ENCODE peak calls at places on chromosome 12, in seven cellular contexts. I is CD4-positive, CD25-positive, alpha-beta regulatory T cell; G is transverse colon; T is mesenchymal stem cell; J is epithelial cell of esophagus; Y is fibroblast of mammary gland; D is thoracic aorta. X is an unnamed sample.
A peak's percentile ranks its signal among the peaks of the same experiment; 100 is the strongest.

GRCh38 chr12:113822986-113823385 is 143.1 kb downstream of the RBM19 start:
- DNase-seq in I (no peak), G (no peak), T (no peak), J (no peak), Y (no peak), D (no peak), X (no peak)

GRCh38 chr12:57518920-57519757 is 1.2 kb downstream of the DDIT3 start:
- DNase-seq in I (peak; percentile 19), G (peak; percentile 23), T (peak; percentile 43), J (peak; percentile 39), Y (peak; percentile 62), D (no peak), X (peak; percentile 62)

GRCh38 chr12:3897400-3897910 is 24.3 kb upstream of the PARP11 start:
- DNase-seq in I (peak; percentile 67), G (no peak), T (no peak), J (no peak), Y (no peak), D (no peak), X (no peak)

GRCh38 chr12:590206-590750 is 73.0 kb downstream of the NINJ2 start:
- DNase-seq in I (no peak), G (no peak), T (no peak), J (no peak), Y (no peak), D (no peak), X (no peak)

GRCh38 chr12:20808521-20808920 is 2.0 kb upstream of the SLCO1B3 start:
- DNase-seq in I (no peak), G (no peak), T (no peak), J (no peak), Y (no peak), D (no peak), X (no peak)

GRCh38 chr12:49357099-49357678 is 10.1 kb upstream of the SPATS2 start:
- DNase-seq in I (peak; percentile 43), G (no peak), T (peak; percentile 60), J (peak; percentile 61), Y (peak; percentile 80), D (no peak), X (peak; percentile 76)

GRCh38 chr12:49008943-49009342 is 9.6 kb downstream of the PRKAG1 start:
- DNase-seq in I (no peak), G (no peak), T (no peak), J (no peak), Y (no peak), D (no peak), X (no peak)

GRCh38 chr12:78584695-78585094 is 279.9 kb upstream of the SYT1 start:
- DNase-seq in I (no peak), G (no peak), T (peak; percentile 43), J (peak; percentile 29), Y (peak; percentile 45), D (no peak), X (peak; percentile 35)

GRCh38 chr12:34298176-34298970 is 276.1 kb downstream of the ALG10 start:
- DNase-seq in I (no peak), G (no peak), T (no peak), J (no peak), Y (no peak), D (no peak), X (no peak)

GRCh38 chr12:6285532-6286306 is 24.8 kb upstream of the PLEKHG6 start:
- DNase-seq in I (no peak), G (no peak), T (peak; percentile 17), J (peak; percentile 77), Y (peak; percentile 68), D (no peak), X (peak; percentile 43)

GRCh38 chr12:25245491-25245890 is 5.2 kb downstream of the KRAS start:
- DNase-seq in I (no peak), G (no peak), T (no peak), J (no peak), Y (no peak), D (no peak), X (no peak)
- H3K4me3 ChIP-seq in I (no peak overlapping the region), G (no peak overlapping the region), T (no peak overlapping the region), J (no peak overlapping the region), Y (no peak overlapping the region), D (no peak overlapping the region), X (no peak overlapping the region)

DNA sequence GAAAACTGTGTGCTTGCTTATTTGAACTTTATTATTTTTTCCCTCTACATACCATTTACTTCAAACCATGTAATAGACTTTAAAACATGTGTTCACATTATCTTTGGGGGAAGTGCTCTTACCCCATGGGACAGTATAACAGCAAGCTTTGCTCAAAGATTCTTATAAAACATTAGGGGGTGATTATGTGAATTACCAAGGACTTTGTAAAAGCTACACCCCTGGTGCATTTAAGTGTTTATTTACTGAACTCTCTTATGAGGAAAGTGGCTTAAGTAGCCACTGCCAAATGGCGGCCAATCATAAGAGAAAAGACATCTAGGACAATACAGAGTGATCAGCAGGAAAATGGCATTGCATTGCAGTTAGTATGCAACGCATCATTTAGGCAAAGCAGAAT is 70.3 kb downstream of the CAPZA3 start:
- DNase-seq in I (no peak), G (no peak), T (no peak), J (no peak), Y (no peak), D (no peak), X (no peak)
- H3K4me3 ChIP-seq in I (no peak overlapping the region), G (no peak overlapping the region), T (no peak overlapping the region), J (no peak overlapping the region), Y (no peak overlapping the region), D (no peak overlapping the region), X (no peak overlapping the region)

GRCh38 chr12:132342828-132343227 is 13.4 kb upstream of the GALNT9 start:
- DNase-seq in I (no peak), G (no peak), T (no peak), J (no peak), Y (no peak), D (no peak), X (no peak)
- H3K4me3 ChIP-seq in I (no peak overlapping the region), G (no peak overlapping the region), T (no peak overlapping the region), J (no peak overlapping the region), Y (no peak overlapping the region), D (no peak overlapping the region), X (no peak overlapping the region)

DNA sequence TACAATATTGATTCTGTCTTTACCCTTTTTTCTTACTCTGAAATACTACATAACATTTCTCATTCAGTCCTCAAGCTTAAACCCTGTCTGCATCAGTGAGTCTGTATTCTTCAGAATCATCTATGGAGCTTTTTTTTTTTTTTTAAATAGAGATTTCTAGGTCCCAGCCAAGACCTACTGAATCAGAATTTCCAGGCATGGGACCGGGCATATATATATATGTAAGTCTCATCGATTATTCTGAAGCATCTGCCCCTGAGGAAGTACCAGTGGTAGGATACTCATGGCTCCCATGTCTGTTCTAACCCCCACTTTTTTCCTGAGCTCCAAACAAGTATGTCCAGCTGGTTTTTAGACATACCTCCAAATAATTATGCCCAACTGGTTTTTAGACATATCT is 6.1 kb downstream of the DDX47 start:
- DNase-seq in I (no peak), G (no peak), T (no peak), J (no peak), Y (peak; percentile 25), D (no peak), X (no peak)
- H3K4me3 ChIP-seq in I (no peak overlapping the region), G (no peak overlapping the region), T (peak overlapping the region; percentile 16), J (no peak overlapping the region), Y (no peak overlapping the region), D (no peak overlapping the region), X (no peak overlapping the region)

GRCh38 chr12:32756476-32757158 is 920 bp upstream of the YARS2 start:
- DNase-seq in I (no peak), G (no peak), T (peak; percentile 6), J (no peak), Y (peak; percentile 6), D (no peak), X (no peak)
- H3K4me3 ChIP-seq in I (peak overlapping the region; percentile 94), G (no peak overlapping the region), T (peak overlapping the region; percentile 98), J (no peak overlapping the region), Y (no peak overlapping the region), D (peak overlapping the region; percentile 81), X (no peak overlapping the region)

X was measured in choroid plexus epithelial cell.